ENCODE peak calls at places on chromosomes 1 and 21, in nine cellular contexts. C, J, B, W, U, E, Y, V and R are unnamed samples.

GRCh38 chr1:234585333-234586055 is 24.5 kb downstream of the IRF2BP2 start:
- DNase-seq in C (peak; percentile 50), J (no peak), B (no peak), W (peak; percentile 88), U (no peak), E (no peak), Y (no peak), V (peak; percentile 50), R (peak; percentile 78)

GRCh38 chr1:59029768-59030167 is 245.9 kb upstream of the JUN start:
- DNase-seq in C (no peak), J (no peak), B (no peak), W (no peak), U (no peak), E (no peak), Y (no peak), V (no peak), R (no peak)

GRCh38 chr1:171110485-171111340 is 20.0 kb downstream of the FMO3 start:
- DNase-seq in C (peak; percentile 59), J (no peak), B (no peak), W (peak; percentile 25), U (no peak), E (no peak), Y (no peak), V (no peak), R (peak; percentile 76)

GRCh38 chr1:226624526-226624925 is 76.0 kb downstream of the STUM start:
- DNase-seq in C (no peak), J (no peak), B (no peak), W (peak; percentile 70), U (peak; percentile 4), E (no peak), Y (no peak), V (peak; percentile 13), R (peak; percentile 38)

GRCh38 chr1:199009447-199009846 is 370.6 kb downstream of the PTPRC start:
- DNase-seq in C (no peak), J (no peak), B (no peak), W (no peak), U (no peak), E (peak; percentile 48), Y (no peak), V (no peak), R (no peak)

GRCh38 chr1:2175055-2175414 is 19.5 kb downstream of the FAAP20 start:
- DNase-seq in C (no peak), J (no peak), B (no peak), W (no peak), U (peak; percentile 51), E (no peak), Y (no peak), V (no peak), R (no peak)

GRCh38 chr1:82161651-82162238 is 361.0 kb downstream of the ADGRL2 start:
- DNase-seq in C (peak; percentile 20), J (no peak), B (no peak), W (no peak), U (peak; percentile 24), E (no peak), Y (no peak), V (no peak), R (peak; percentile 50)

GRCh38 chr1:202710070-202711025 is at the start of gene SYT2:
- DNase-seq in C (peak; percentile 18), J (no peak), B (peak; percentile 27), W (no peak), U (peak; percentile 80), E (no peak), Y (peak; percentile 55), V (no peak), R (no peak)

GRCh38 chr1:198686069-198686728 is 47.4 kb downstream of the PTPRC start:
- DNase-seq in C (peak; percentile 70), J (no peak), B (no peak), W (peak; percentile 72), U (no peak), E (no peak), Y (no peak), V (no peak), R (peak; percentile 66)

GRCh38 chr1:47189844-47190562 is at the start of gene PDZK1IP1:
- DNase-seq in C (peak; percentile 89), J (peak; percentile 71), B (peak; percentile 42), W (peak; percentile 86), U (peak; percentile 40), E (no peak), Y (peak; percentile 94), V (peak; percentile 94), R (peak; percentile 79)

GRCh38 chr1:110259770-110260169 is 49.7 kb downstream of the KCNC4 start:
- DNase-seq in C (no peak), J (no peak), B (no peak), W (no peak), U (no peak), E (no peak), Y (no peak), V (no peak), R (no peak)

GRCh38 chr1:42753070-42753469 is 13.0 kb upstream of the CLDN19 start:
- DNase-seq in C (peak; percentile 63), J (no peak), B (no peak), W (peak; percentile 71), U (no peak), E (no peak), Y (no peak), V (no peak), R (peak; percentile 78)

GRCh38 chr1:1599030-1599916 is 662 bp downstream of the FNDC10 start:
- DNase-seq in C (peak; percentile 42), J (peak; percentile 30), B (no peak), W (peak; percentile 30), U (no peak), E (no peak), Y (peak; percentile 16), V (no peak), R (peak; percentile 23)

GRCh38 chr1:209723761-209724693 is 19.4 kb downstream of the HSD11B1 start:
- DNase-seq in C (no peak), J (no peak), B (no peak), W (peak; percentile 26), U (no peak), E (no peak), Y (no peak), V (no peak), R (peak; percentile 18)

GRCh38 chr1:4045397-4046010 is 145.4 kb upstream of the C1orf174 start:
- DNase-seq in C (no peak), J (no peak), B (no peak), W (no peak), U (no peak), E (no peak), Y (no peak), V (no peak), R (no peak)

GRCh38 chr1:154803203-154803920 is 66.7 kb downstream of the KCNN3 start:
- DNase-seq in C (no peak), J (no peak), B (no peak), W (no peak), U (no peak), E (no peak), Y (peak; percentile 54), V (no peak), R (no peak)

GRCh38 chr1:231757759-231758158 is 131.2 kb downstream of the DISC1 start:
- DNase-seq in C (no peak), J (no peak), B (no peak), W (no peak), U (no peak), E (no peak), Y (no peak), V (no peak), R (no peak)

GRCh38 chr1:12166834-12167492 is at the start of gene TNFRSF1B:
- DNase-seq in C (peak; percentile 54), J (peak; percentile 82), B (peak; percentile 83), W (peak; percentile 27), U (peak; percentile 78), E (no peak), Y (peak; percentile 35), V (no peak), R (no peak)

GRCh38 chr1:203771901-203772301 is 6.9 kb downstream of the LAX1 start:
- DNase-seq in C (peak; percentile 39), J (no peak), B (no peak), W (peak; percentile 20), U (no peak), E (no peak), Y (no peak), V (no peak), R (no peak)

GRCh38 chr21:16248705-16249104 is 518.9 kb downstream of the USP25 start:
- DNase-seq in C (no peak), J (no peak), B (no peak), W (no peak), U (no peak), E (no peak), Y (no peak), V (no peak), R (no peak)

GRCh38 chr1:234722904-234723588 is 113.1 kb upstream of the IRF2BP2 start:
- DNase-seq in C (peak; percentile 95), J (peak; percentile 59), B (peak; percentile 66), W (peak; percentile 95), U (peak; percentile 63), E (no peak), Y (peak; percentile 82), V (peak; percentile 89), R (peak; percentile 97)

DNA sequence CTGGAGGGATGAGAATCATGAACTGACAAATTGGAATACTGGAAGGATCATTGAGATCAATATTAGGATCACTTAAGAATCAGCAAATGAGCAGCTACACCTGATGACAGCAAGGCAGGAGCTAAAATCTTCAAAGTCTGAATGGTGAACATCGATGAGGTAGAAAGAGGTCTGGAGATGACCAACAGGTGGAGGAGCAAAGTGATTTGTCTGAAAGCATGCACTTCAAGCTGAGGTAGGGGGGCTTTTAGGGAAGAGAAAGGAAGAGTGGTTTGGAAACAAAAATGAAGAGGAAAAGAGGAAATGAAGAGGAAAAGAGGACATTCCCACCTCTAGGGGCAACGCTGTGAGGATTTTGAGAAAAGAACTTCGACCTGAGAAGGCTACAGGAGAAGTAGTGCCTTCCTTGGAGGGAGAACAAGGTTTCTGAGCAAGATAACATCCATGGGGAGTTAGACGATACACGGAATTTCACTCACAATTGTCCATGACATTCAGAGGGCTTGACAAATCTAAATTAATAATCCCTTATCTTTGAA is 79.0 kb downstream of the APP start:
- DNase-seq in C (no peak), J (no peak), B (no peak), W (no peak), U (no peak), E (no peak), Y (no peak), V (no peak), R (no peak)
- TF ChIP-seq CTCF in C (peak; percentile 1), J (no peak), B (no peak), W (no peak), U (no peak), E (no peak), Y (no peak), V (no peak), R (peak; percentile 14)

GRCh38 chr1:77757616-77758015 is 2.0 kb downstream of the USP33 start:
- DNase-seq in C (peak; percentile 82), J (no peak), B (no peak), W (peak; percentile 85), U (no peak), E (no peak), Y (no peak), V (no peak), R (peak; percentile 80)
- H3K4me3 ChIP-seq in C (peak overlapping the region; percentile 89), J (no peak overlapping the region), B (no peak overlapping the region), W (peak overlapping the region; percentile 90), U (no peak overlapping the region), E (peak overlapping the region; percentile 55), Y (no peak overlapping the region), V (peak overlapping the region; percentile 97), R (peak overlapping the region; percentile 92)

GRCh38 chr1:115980998-115981993 is 5.0 kb downstream of the SLC22A15 start:
- DNase-seq in C (peak; percentile 55), J (no peak), B (no peak), W (peak; percentile 69), U (no peak), E (no peak), Y (peak; percentile 22), V (no peak), R (peak; percentile 72)
- TF ChIP-seq CTCF in C (peak; percentile 70), J (peak; percentile 48), B (peak; percentile 56), W (peak; percentile 80), U (no peak), E (peak; percentile 68), Y (peak; percentile 73), V (peak; percentile 52), R (peak; percentile 78)

GRCh38 chr1:9289090-9289534 is 3.6 kb upstream of the SPSB1 start:
- DNase-seq in C (peak; percentile 87), J (peak; percentile 67), B (peak; percentile 62), W (peak; percentile 62), U (peak; percentile 78), E (peak; percentile 46), Y (peak; percentile 74), V (peak; percentile 84), R (peak; percentile 82)
- H3K4me3 ChIP-seq in C (no peak overlapping the region), J (no peak overlapping the region), B (no peak overlapping the region), W (no peak overlapping the region), U (no peak overlapping the region), E (no peak overlapping the region), Y (no peak overlapping the region), V (no peak overlapping the region), R (no peak overlapping the region)